ENCODE peak calls at places on chromosomes 12 and 14, in five cellular contexts. One of them, this sample, is unnamed.

GRCh38 chr14:23609001-23609400 is 27.2 kb upstream of the DHRS2 start:
- DNase-seq in K562: no peak
- DNase-seq in GM12878: no peak
- DNase-seq in HepG2: no peak
- DNase-seq in SK-N-SH: no peak
- DNase-seq in this sample: no peak

GRCh38 chr12:101044512-101045074 is 165.4 kb downstream of the SLC5A8 start:
- DNase-seq in K562: no peak
- DNase-seq in GM12878: no peak
- DNase-seq in HepG2: no peak
- DNase-seq in SK-N-SH: no peak
- DNase-seq in this sample: no peak

GRCh38 chr12:132718644-132719043 is 8.0 kb downstream of the PGAM5 start:
- DNase-seq in K562: no peak
- DNase-seq in GM12878: no peak
- DNase-seq in HepG2: no peak
- DNase-seq in SK-N-SH: no peak
- DNase-seq in this sample: no peak

GRCh38 chr12:50527086-50527726 is 22.4 kb downstream of the DIP2B start:
- DNase-seq in K562: no peak
- DNase-seq in GM12878: no peak
- DNase-seq in HepG2: peak; percentile 99
- DNase-seq in SK-N-SH: no peak
- DNase-seq in this sample: no peak

GRCh38 chr14:74616996-74617700 is 5.1 kb upstream of the LTBP2 start:
- DNase-seq in K562: no peak
- DNase-seq in GM12878: no peak
- DNase-seq in HepG2: no peak
- DNase-seq in SK-N-SH: no peak
- DNase-seq in this sample: no peak

GRCh38 chr12:122421263-122421814 is 1.1 kb downstream of the CLIP1 start:
- DNase-seq in K562: peak; percentile 35
- DNase-seq in GM12878: no peak
- DNase-seq in HepG2: peak; percentile 82
- DNase-seq in SK-N-SH: peak; percentile 66
- DNase-seq in this sample: no peak

GRCh38 chr12:22731231-22731630 is 106.3 kb downstream of the ETNK1 start:
- DNase-seq in K562: no peak
- DNase-seq in GM12878: no peak
- DNase-seq in HepG2: no peak
- DNase-seq in SK-N-SH: no peak
- DNase-seq in this sample: no peak

GRCh38 chr14:77251870-77252269 is 19.1 kb downstream of the NGB start:
- DNase-seq in K562: no peak
- DNase-seq in GM12878: no peak
- DNase-seq in HepG2: no peak
- DNase-seq in SK-N-SH: no peak
- DNase-seq in this sample: no peak

GRCh38 chr12:131938082-131938481 is 9.0 kb downstream of the PUS1 start:
- DNase-seq in K562: no peak
- DNase-seq in GM12878: no peak
- DNase-seq in HepG2: no peak
- DNase-seq in SK-N-SH: no peak
- DNase-seq in this sample: no peak

GRCh38 chr12:90652280-90652679 is 302.7 kb downstream of the CCER1 start:
- DNase-seq in K562: no peak
- DNase-seq in GM12878: no peak
- DNase-seq in HepG2: no peak
- DNase-seq in SK-N-SH: no peak
- DNase-seq in this sample: no peak

GRCh38 chr14:71475916-71476315 is 456.3 kb upstream of the RGS6 start:
- DNase-seq in K562: no peak
- DNase-seq in GM12878: no peak
- DNase-seq in HepG2: no peak
- DNase-seq in SK-N-SH: no peak
- DNase-seq in this sample: no peak

GRCh38 chr12:112557954-112558630 is 139.3 kb downstream of the PTPN11 start:
- DNase-seq in K562: no peak
- DNase-seq in GM12878: no peak
- DNase-seq in HepG2: no peak
- DNase-seq in SK-N-SH: no peak
- DNase-seq in this sample: no peak

GRCh38 chr12:13049816-13050215 is 5.6 kb downstream of the FAM234B start:
- DNase-seq in K562: no peak
- DNase-seq in GM12878: no peak
- DNase-seq in HepG2: no peak
- DNase-seq in SK-N-SH: no peak
- DNase-seq in this sample: no peak

GRCh38 chr14:21267431-21267845 is 1.8 kb downstream of the HNRNPC start:
- DNase-seq in K562: no peak
- DNase-seq in GM12878: no peak
- DNase-seq in HepG2: no peak
- DNase-seq in SK-N-SH: no peak
- DNase-seq in this sample: no peak

GRCh38 chr12:102314821-102315220 is 117.2 kb upstream of the PMCH start:
- DNase-seq in K562: no peak
- DNase-seq in GM12878: no peak
- DNase-seq in HepG2: no peak
- DNase-seq in SK-N-SH: no peak
- DNase-seq in this sample: no peak

GRCh38 chr12:98754095-98754494 is 109.0 kb downstream of the APAF1 start:
- DNase-seq in K562: peak; percentile 42
- DNase-seq in GM12878: peak; percentile 85
- DNase-seq in HepG2: peak; percentile 67
- DNase-seq in SK-N-SH: no peak
- DNase-seq in this sample: no peak

GRCh38 chr14:32813401-32813800 is 125.3 kb upstream of the NPAS3 start:
- DNase-seq in K562: no peak
- DNase-seq in GM12878: no peak
- DNase-seq in HepG2: no peak
- DNase-seq in SK-N-SH: no peak
- DNase-seq in this sample: no peak

GRCh38 chr14:98133806-98134205 is 1138.2 kb downstream of the BCL11B start:
- DNase-seq in K562: peak; percentile 6
- DNase-seq in GM12878: no peak
- DNase-seq in HepG2: no peak
- DNase-seq in SK-N-SH: no peak
- DNase-seq in this sample: no peak

GRCh38 chr12:80277732-80278131 is 166.3 kb upstream of the PTPRQ start:
- DNase-seq in K562: no peak
- DNase-seq in GM12878: no peak
- DNase-seq in HepG2: no peak
- DNase-seq in SK-N-SH: no peak
- DNase-seq in this sample: no peak

GRCh38 chr12:1839956-1840550 is 19.7 kb downstream of the LRTM2 start:
- DNase-seq in K562: no peak
- DNase-seq in GM12878: no peak
- DNase-seq in HepG2: peak; percentile 61
- DNase-seq in SK-N-SH: no peak
- DNase-seq in this sample: no peak
- TF ChIP-seq ZBTB33 in K562: no peak
- TF ChIP-seq ZBTB33 in GM12878: no peak
- TF ChIP-seq ZBTB33 in HepG2: no peak
- TF ChIP-seq ZBTB33 in SK-N-SH: no peak
- TF ChIP-seq ZBTB33 in this sample: no peak

GRCh38 chr14:56339855-56340701 is 221.9 kb downstream of the PELI2 start:
- DNase-seq in K562: peak; percentile 47
- DNase-seq in GM12878: no peak
- DNase-seq in HepG2: peak; percentile 41
- DNase-seq in SK-N-SH: peak; percentile 39
- DNase-seq in this sample: peak; percentile 53

GRCh38 chr14:56342419-56342901 is 224.2 kb downstream of the PELI2 start:
- DNase-seq in K562: no peak
- DNase-seq in GM12878: no peak
- DNase-seq in HepG2: no peak
- DNase-seq in SK-N-SH: no peak
- DNase-seq in this sample: no peak

GRCh38 chr14:56341766-56342418 is 223.7 kb downstream of the PELI2 start:
- DNase-seq in K562: no peak
- DNase-seq in GM12878: no peak
- DNase-seq in HepG2: no peak
- DNase-seq in SK-N-SH: no peak
- DNase-seq in this sample: no peak

GRCh38 chr14:56338674-56339073 is 220.5 kb downstream of the PELI2 start:
- DNase-seq in K562: no peak
- DNase-seq in GM12878: no peak
- DNase-seq in HepG2: no peak
- DNase-seq in SK-N-SH: no peak
- DNase-seq in this sample: no peak

DNA sequence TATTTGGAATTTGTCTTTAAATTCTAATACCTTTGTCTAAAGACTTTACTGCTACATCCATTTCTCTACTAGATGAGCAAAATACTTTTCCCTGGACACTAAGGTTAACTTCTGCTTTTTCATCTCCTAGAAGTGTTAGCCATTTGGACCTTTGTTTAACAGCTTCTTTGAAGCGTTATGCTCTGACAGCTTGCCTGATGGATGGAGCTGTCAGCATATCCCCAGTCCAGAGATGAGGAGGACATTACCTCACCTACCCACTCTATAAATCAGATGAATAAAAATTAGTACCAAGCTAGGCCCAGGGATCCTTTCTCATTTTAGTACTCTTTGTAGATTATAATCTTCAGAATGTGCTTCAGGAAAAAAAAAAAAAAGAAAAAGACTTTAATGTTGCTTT is 222.7 kb downstream of the PELI2 start:
- DNase-seq in K562: no peak
- DNase-seq in GM12878: no peak
- DNase-seq in HepG2: no peak
- DNase-seq in SK-N-SH: no peak
- DNase-seq in this sample: no peak
- H3K4me2 ChIP-seq in K562: no peak overlapping the region
- H3K4me2 ChIP-seq in GM12878: no peak overlapping the region
- H3K4me2 ChIP-seq in HepG2: no peak overlapping the region
- H3K4me2 ChIP-seq in SK-N-SH: no peak overlapping the region
- H3K4me2 ChIP-seq in this sample: no peak overlapping the region

GRCh38 chr14:104757681-104758392 is 4.9 kb downstream of the SIVA1 start:
- DNase-seq in K562: no peak
- DNase-seq in GM12878: no peak
- DNase-seq in HepG2: no peak
- DNase-seq in SK-N-SH: no peak
- DNase-seq in this sample: no peak

GRCh38 chr14:104754213-104754851 is 1.4 kb downstream of the SIVA1 start:
- DNase-seq in K562: no peak
- DNase-seq in GM12878: no peak
- DNase-seq in HepG2: no peak
- DNase-seq in SK-N-SH: no peak
- DNase-seq in this sample: no peak

GRCh38 chr14:104755621-104756020 is 2.7 kb downstream of the SIVA1 start:
- DNase-seq in K562: no peak
- DNase-seq in GM12878: no peak
- DNase-seq in HepG2: no peak
- DNase-seq in SK-N-SH: no peak
- DNase-seq in this sample: no peak

GRCh38 chr14:104757238-104757585 is 4.3 kb downstream of the SIVA1 start:
- DNase-seq in K562: no peak
- DNase-seq in GM12878: no peak
- DNase-seq in HepG2: no peak
- DNase-seq in SK-N-SH: no peak
- DNase-seq in this sample: no peak

DNA sequence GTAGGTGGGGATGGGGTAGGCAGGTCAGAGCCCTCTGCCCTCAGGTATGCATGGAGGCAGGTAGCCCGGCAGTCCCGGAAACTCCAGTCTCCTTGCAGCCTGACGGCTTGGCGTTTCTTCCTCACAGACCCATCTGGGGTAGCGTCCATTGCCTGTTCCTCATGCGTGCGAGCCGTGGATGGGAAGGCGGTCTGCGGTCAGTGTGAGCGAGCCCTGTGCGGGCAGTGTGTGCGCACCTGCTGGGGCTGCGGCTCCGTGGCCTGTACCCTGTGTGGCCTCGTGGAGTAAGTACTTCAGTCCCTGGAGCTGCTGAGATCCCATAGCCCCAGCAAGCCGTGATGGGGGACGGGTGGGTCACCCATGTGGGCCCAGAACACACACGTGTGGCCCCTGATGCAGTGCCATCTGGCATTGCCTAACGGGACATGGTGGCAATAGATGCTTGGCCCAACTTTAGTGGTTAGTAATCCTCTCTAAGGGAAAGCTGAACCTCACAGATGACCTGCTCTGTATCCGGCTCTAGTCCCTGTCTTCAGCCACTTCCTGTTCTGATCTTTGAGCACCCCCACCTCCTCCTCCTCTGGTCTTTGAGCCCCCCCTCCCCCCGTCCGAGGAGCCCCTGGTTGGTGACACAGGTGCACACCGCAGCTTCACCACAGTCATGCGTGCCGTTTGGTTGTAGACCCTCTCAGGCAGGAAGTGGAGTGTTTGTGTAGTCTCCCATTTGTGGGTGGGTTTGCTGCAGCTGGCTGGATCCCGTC is 3.7 kb downstream of the SIVA1 start:
- DNase-seq in K562: no peak
- DNase-seq in GM12878: no peak
- DNase-seq in HepG2: no peak
- DNase-seq in SK-N-SH: no peak
- DNase-seq in this sample: no peak
- TF ChIP-seq POLR2AphosphoS5 in K562: no peak
- TF ChIP-seq POLR2AphosphoS5 in GM12878: no peak
- TF ChIP-seq POLR2AphosphoS5 in HepG2: no peak
- TF ChIP-seq POLR2AphosphoS5 in SK-N-SH: no peak
- TF ChIP-seq POLR2AphosphoS5 in this sample: no peak

GRCh38 chr12:119415714-119416113 is 81.2 kb downstream of the CCDC60 start:
- DNase-seq in K562: no peak
- DNase-seq in GM12878: no peak
- DNase-seq in HepG2: no peak
- DNase-seq in SK-N-SH: no peak
- DNase-seq in this sample: no peak

GRCh38 chr12:119417440-119417839 is 82.9 kb downstream of the CCDC60 start:
- DNase-seq in K562: no peak
- DNase-seq in GM12878: no peak
- DNase-seq in HepG2: no peak
- DNase-seq in SK-N-SH: no peak
- DNase-seq in this sample: no peak

GRCh38 chr12:119423285-119423684 is 88.8 kb downstream of the CCDC60 start:
- DNase-seq in K562: no peak
- DNase-seq in GM12878: no peak
- DNase-seq in HepG2: no peak
- DNase-seq in SK-N-SH: peak; percentile 30
- DNase-seq in this sample: peak; percentile 35

GRCh38 chr12:119419371-119419770 is 84.8 kb downstream of the CCDC60 start:
- DNase-seq in K562: no peak
- DNase-seq in GM12878: no peak
- DNase-seq in HepG2: no peak
- DNase-seq in SK-N-SH: no peak
- DNase-seq in this sample: no peak
- TF ChIP-seq ZBTB33 in K562: no peak
- TF ChIP-seq ZBTB33 in GM12878: no peak
- TF ChIP-seq ZBTB33 in HepG2: no peak
- TF ChIP-seq ZBTB33 in SK-N-SH: no peak
- TF ChIP-seq ZBTB33 in this sample: no peak